ENCODE peak calls at places on chromosomes 6 and 20, in four cellular contexts. One of them, this sample, is unnamed.

GRCh38 chr6:13427838-13428527 is 59.4 kb downstream of the GFOD1 start:
- DNase-seq in A549: no peak
- DNase-seq in WTC11: peak; percentile 33
- DNase-seq in HepG2: no peak
- DNase-seq in this sample: no peak

GRCh38 chr6:33990061-33990541 is 155.8 kb downstream of the GRM4 start:
- DNase-seq in A549: no peak
- DNase-seq in WTC11: no peak
- DNase-seq in HepG2: no peak
- DNase-seq in this sample: no peak

GRCh38 chr20:44646023-44646640 is 5.4 kb downstream of the ADA start:
- DNase-seq in A549: no peak
- DNase-seq in WTC11: no peak
- DNase-seq in HepG2: no peak
- DNase-seq in this sample: peak; percentile 6

GRCh38 chr6:147879031-147879430 is 370.5 kb downstream of the SAMD5 start:
- DNase-seq in A549: no peak
- DNase-seq in WTC11: no peak
- DNase-seq in HepG2: no peak
- DNase-seq in this sample: no peak

GRCh38 chr20:7147220-7147601 is 379.7 kb downstream of the BMP2 start:
- DNase-seq in A549: no peak
- DNase-seq in WTC11: no peak
- DNase-seq in HepG2: peak; percentile 82
- DNase-seq in this sample: no peak

GRCh38 chr20:56322661-56323060 is 36.1 kb upstream of the FAM210B start:
- DNase-seq in A549: no peak
- DNase-seq in WTC11: no peak
- DNase-seq in HepG2: no peak
- DNase-seq in this sample: no peak

GRCh38 chr6:7261030-7261841 is 51.8 kb downstream of the SSR1 start:
- DNase-seq in A549: peak; percentile 75
- DNase-seq in WTC11: peak; percentile 91
- DNase-seq in HepG2: peak; percentile 96
- DNase-seq in this sample: peak; percentile 81

GRCh38 chr20:59063358-59064213 is 21.0 kb upstream of the PRELID3B start:
- DNase-seq in A549: peak; percentile 42
- DNase-seq in WTC11: no peak
- DNase-seq in HepG2: no peak
- DNase-seq in this sample: no peak

GRCh38 chr20:17896247-17896723 is 72.3 kb downstream of the SNX5 start:
- DNase-seq in A549: no peak
- DNase-seq in WTC11: no peak
- DNase-seq in HepG2: no peak
- DNase-seq in this sample: no peak

GRCh38 chr6:160431791-160432404 is 83.7 kb downstream of the SLC22A3 start:
- DNase-seq in A549: no peak
- DNase-seq in WTC11: no peak
- DNase-seq in HepG2: no peak
- DNase-seq in this sample: peak; percentile 70

GRCh38 chr6:25301358-25301757 is 22.2 kb downstream of the CARMIL1 start:
- DNase-seq in A549: no peak
- DNase-seq in WTC11: no peak
- DNase-seq in HepG2: no peak
- DNase-seq in this sample: no peak

GRCh38 chr6:88171312-88171711 is 5.2 kb upstream of the CNR1 start:
- DNase-seq in A549: no peak
- DNase-seq in WTC11: no peak
- DNase-seq in HepG2: no peak
- DNase-seq in this sample: no peak

GRCh38 chr6:52255434-52255833 is 11.1 kb upstream of the IL17F start:
- DNase-seq in A549: no peak
- DNase-seq in WTC11: no peak
- DNase-seq in HepG2: no peak
- DNase-seq in this sample: no peak

GRCh38 chr6:75149253-75149652 is 56.6 kb downstream of the COL12A1 start:
- DNase-seq in A549: no peak
- DNase-seq in WTC11: no peak
- DNase-seq in HepG2: no peak
- DNase-seq in this sample: no peak

DNA sequence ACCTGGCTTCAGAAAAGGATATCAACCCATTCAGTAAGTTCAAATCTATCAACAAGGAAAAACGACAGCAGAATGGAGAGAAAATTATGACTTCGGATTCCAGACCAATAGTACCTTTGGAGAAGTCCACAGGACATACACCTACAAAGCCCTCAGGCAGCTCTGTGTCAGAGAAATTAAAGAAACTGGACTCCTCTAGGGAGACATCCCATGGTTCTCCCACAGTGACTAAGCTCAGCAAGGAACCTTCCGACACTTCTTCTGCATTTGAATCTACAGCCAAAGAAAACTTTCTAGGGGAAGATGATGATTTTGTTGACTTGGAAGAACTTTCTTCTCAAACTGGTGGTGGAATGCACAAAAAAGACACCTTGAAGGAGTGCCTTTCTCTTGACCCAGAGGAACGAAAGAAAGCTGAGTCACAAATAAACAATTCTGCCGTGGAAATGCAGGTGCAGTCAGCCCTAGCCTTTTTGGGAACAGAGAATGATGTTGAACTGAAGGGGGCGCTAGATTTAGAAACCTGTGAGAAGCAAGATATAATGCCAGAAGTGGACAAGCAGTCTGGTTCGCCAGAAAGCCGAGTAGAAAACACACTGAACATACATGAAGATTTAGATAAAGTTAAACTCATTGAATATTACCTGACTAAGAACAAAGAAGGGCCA is 67.4 kb upstream of the HINT3 start:
- DNase-seq in A549: peak; percentile 61
- DNase-seq in WTC11: peak; percentile 24
- DNase-seq in HepG2: peak; percentile 64
- DNase-seq in this sample: peak; percentile 62
- TF ChIP-seq NR3C1 in A549: no peak
- TF ChIP-seq NR3C1 in WTC11: no peak
- TF ChIP-seq NR3C1 in HepG2: no peak
- TF ChIP-seq NR3C1 in this sample: no peak

DNA sequence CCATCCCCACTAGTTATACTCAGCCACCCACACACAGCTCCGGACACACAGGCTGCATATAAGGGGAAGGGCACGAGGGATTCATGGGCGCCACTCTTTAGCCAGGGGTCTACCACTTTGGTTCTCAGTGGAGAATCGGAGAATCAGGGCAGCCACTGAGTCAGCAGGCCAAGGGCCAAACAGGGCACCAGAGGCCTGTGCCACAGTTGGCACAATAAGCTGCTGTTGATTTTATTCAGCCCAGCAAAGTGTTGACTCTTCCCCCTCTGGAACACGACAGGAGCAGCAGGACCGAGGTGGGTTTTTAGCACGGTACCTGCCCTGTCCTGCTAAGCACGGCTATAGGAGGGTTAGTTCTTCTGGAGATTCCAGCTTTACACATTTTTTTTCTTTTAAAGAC is 48.3 kb downstream of the GJA10 start:
- DNase-seq in A549: no peak
- DNase-seq in WTC11: no peak
- DNase-seq in HepG2: no peak
- DNase-seq in this sample: no peak
- TF ChIP-seq NR3C1 in A549: no peak
- TF ChIP-seq NR3C1 in WTC11: no peak
- TF ChIP-seq NR3C1 in HepG2: no peak
- TF ChIP-seq NR3C1 in this sample: no peak

GRCh38 chr6:149169761-149170359 is 147.7 kb upstream of the TAB2 start:
- DNase-seq in A549: no peak
- DNase-seq in WTC11: no peak
- DNase-seq in HepG2: no peak
- DNase-seq in this sample: no peak

GRCh38 chr6:149166747-149167146 is 150.8 kb upstream of the TAB2 start:
- DNase-seq in A549: no peak
- DNase-seq in WTC11: no peak
- DNase-seq in HepG2: no peak
- DNase-seq in this sample: no peak

GRCh38 chr6:149168968-149169367 is 148.5 kb upstream of the TAB2 start:
- DNase-seq in A549: no peak
- DNase-seq in WTC11: no peak
- DNase-seq in HepG2: no peak
- DNase-seq in this sample: no peak

GRCh38 chr6:149174962-149175361 is 142.6 kb upstream of the TAB2 start:
- DNase-seq in A549: no peak
- DNase-seq in WTC11: no peak
- DNase-seq in HepG2: no peak
- DNase-seq in this sample: no peak

GRCh38 chr6:149170564-149171452 is 146.7 kb upstream of the TAB2 start:
- DNase-seq in A549: no peak
- DNase-seq in WTC11: no peak
- DNase-seq in HepG2: no peak
- DNase-seq in this sample: peak; percentile 61
- TF ChIP-seq NR3C1 in A549: no peak
- TF ChIP-seq NR3C1 in WTC11: no peak
- TF ChIP-seq NR3C1 in HepG2: no peak
- TF ChIP-seq NR3C1 in this sample: no peak

GRCh38 chr20:63400486-63401210 is 39.5 kb upstream of the CHRNA4 start:
- DNase-seq in A549: no peak
- DNase-seq in WTC11: no peak
- DNase-seq in HepG2: no peak
- DNase-seq in this sample: no peak

GRCh38 chr20:63401384-63402110 is 40.4 kb upstream of the CHRNA4 start:
- DNase-seq in A549: no peak
- DNase-seq in WTC11: no peak
- DNase-seq in HepG2: no peak
- DNase-seq in this sample: no peak

GRCh38 chr20:63402860-63403220 is 41.7 kb upstream of the CHRNA4 start:
- DNase-seq in A549: no peak
- DNase-seq in WTC11: no peak
- DNase-seq in HepG2: no peak
- DNase-seq in this sample: no peak

GRCh38 chr20:63403403-63404105 is 42.4 kb upstream of the CHRNA4 start:
- DNase-seq in A549: no peak
- DNase-seq in WTC11: no peak
- DNase-seq in HepG2: no peak
- DNase-seq in this sample: no peak

DNA sequence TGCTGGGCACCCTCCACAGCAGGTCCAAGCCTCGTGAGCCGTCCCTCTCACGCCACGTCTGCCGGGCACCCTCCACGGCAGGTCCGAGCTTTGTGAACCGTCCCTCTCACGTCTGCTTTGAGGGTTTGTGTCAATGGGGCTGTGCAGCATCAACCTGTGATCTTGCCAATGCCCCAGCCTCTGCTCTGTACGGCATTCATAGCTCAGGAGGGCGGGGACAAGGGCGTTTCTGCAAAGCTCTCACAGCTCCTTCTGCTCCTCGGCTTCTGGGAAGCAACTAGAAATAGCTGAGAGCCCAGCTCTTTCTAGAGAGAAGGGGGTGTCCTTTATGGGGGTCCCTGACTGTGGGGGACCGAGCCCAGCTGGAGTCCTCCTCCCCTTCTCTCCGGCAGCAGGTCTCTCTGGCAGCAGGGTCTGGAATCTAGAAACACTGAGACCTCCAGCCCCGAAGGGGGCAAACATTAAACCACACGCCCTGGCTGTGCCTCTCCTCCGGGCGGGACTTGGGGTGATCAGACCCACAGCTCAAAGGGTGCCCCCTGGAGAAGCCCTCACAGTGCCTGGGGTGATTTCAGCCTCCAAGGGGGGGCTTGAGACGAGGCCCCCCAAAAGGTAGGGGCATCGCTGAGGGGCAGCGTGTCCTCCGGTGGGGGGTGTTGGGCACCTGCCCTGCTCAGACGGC is 41.2 kb upstream of the CHRNA4 start:
- DNase-seq in A549: peak; percentile 24
- DNase-seq in WTC11: no peak
- DNase-seq in HepG2: no peak
- DNase-seq in this sample: no peak
- TF ChIP-seq NR3C1 in A549: no peak
- TF ChIP-seq NR3C1 in WTC11: no peak
- TF ChIP-seq NR3C1 in HepG2: no peak
- TF ChIP-seq NR3C1 in this sample: no peak

DNA sequence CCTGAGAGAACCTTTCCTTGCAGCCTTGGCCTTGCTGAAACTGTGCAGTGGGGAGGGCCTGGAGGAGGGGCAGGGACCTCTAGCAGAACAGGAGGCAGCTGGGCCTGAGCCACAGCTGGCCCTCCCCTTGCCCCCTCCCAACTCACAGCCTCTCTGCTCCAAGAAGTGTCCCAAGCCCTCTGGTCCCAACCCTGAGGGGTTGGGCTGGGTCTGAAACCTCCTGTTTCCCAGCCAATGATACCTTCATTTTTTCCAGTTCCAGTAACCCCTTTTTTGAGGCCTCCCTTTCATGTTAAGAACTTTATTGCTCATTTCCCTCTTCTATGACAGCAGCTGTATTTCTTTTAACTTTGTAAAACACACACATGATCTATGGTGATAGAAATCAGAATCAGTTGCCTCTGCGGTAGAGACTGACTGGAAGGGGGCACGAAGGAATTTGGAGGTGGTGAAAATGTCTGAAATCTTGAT is 17.9 kb upstream of the ARMC12 start:
- DNase-seq in A549: no peak
- DNase-seq in WTC11: no peak
- DNase-seq in HepG2: no peak
- DNase-seq in this sample: no peak
- TF ChIP-seq NR3C1 in A549: no peak
- TF ChIP-seq NR3C1 in WTC11: no peak
- TF ChIP-seq NR3C1 in HepG2: no peak
- TF ChIP-seq NR3C1 in this sample: no peak

GRCh38 chr6:29943053-29943966 is 978 bp downstream of the HLA-A start:
- DNase-seq in A549: no peak
- DNase-seq in WTC11: no peak
- DNase-seq in HepG2: no peak
- DNase-seq in this sample: no peak
- TF ChIP-seq NR3C1 in A549: no peak
- TF ChIP-seq NR3C1 in WTC11: no peak
- TF ChIP-seq NR3C1 in HepG2: no peak
- TF ChIP-seq NR3C1 in this sample: no peak

GRCh38 chr6:43914272-43915147 is 144.5 kb downstream of the VEGFA start:
- DNase-seq in A549: no peak
- DNase-seq in WTC11: no peak
- DNase-seq in HepG2: no peak
- DNase-seq in this sample: no peak
- TF ChIP-seq NR3C1 in A549: no peak
- TF ChIP-seq NR3C1 in WTC11: no peak
- TF ChIP-seq NR3C1 in HepG2: no peak
- TF ChIP-seq NR3C1 in this sample: no peak

DNA sequence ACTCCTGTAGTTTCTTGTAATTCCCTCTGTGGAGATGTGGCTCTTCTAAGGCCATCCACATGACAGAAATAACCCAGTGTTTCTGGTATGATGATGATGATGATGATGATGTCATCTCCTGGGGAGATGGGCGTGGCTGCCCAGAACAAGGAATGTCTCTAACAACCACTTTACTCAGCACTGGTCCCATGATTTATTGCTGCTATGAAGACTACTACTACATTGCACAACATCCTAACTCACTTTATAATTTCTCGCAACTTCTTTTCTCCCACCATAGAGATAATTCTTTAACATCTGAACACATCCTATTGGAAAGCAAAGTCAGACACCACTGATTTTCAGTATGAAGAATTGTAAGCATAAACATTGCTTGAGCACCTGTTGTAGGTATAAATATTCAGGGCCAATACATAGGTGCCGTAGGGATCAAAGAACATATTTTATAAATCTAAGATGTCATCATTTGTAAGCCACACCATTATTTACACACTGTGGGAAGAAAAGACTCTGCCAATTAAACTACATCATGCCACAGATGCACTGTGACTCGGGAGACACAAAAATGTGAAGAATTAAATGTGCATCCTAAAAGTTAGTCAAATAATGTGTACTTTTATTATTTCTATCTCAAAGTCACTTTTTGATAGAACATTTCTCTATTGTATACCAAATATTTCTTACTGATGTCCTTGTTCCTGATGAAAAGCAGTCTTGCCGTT is 6.4 kb downstream of the TPMT start:
- DNase-seq in A549: peak; percentile 62
- DNase-seq in WTC11: no peak
- DNase-seq in HepG2: no peak
- DNase-seq in this sample: no peak
- TF ChIP-seq NR3C1 in A549: no peak
- TF ChIP-seq NR3C1 in WTC11: no peak
- TF ChIP-seq NR3C1 in HepG2: no peak
- TF ChIP-seq NR3C1 in this sample: no peak